ENCODE peak calls at places on chromosomes 16 and 17, in four cellular contexts. I, L, R and A are unnamed samples. For H3K36me3, the result is how much of the 10 kb centered on the place peaks cover.

GRCh38 chr16:73873643-73874042 is 423.0 kb upstream of the PSMD7 start:
- DNase-seq in I (no peak), L (no peak), R (no peak), A (no peak)

GRCh38 chr17:48012151-48012520 is 25.5 kb downstream of the COPZ2 start:
- DNase-seq in I (peak), L (peak), R (peak), A (peak)

GRCh38 chr16:73172621-73173312 is 124.8 kb upstream of the ZFHX3 start:
- DNase-seq in I (no peak), L (peak), R (no peak), A (no peak)

GRCh38 chr16:50246299-50247122 is 19.8 kb upstream of the ADCY7 start:
- DNase-seq in I (no peak), L (peak), R (no peak), A (no peak)

GRCh38 chr17:83062818-83063671 is 16.4 kb upstream of the METRNL start:
- DNase-seq in I (no peak), L (peak), R (no peak), A (peak)

GRCh38 chr17:56173026-56173425 is 19.8 kb downstream of the ANKFN1 start:
- DNase-seq in I (no peak), L (no peak), R (no peak), A (no peak)

GRCh38 chr17:72506773-72507172 is 386.0 kb downstream of the SOX9 start:
- DNase-seq in I (no peak), L (no peak), R (no peak), A (no peak)

GRCh38 chr17:38541281-38541680 is 64.5 kb downstream of the SRCIN1 start:
- DNase-seq in I (no peak), L (no peak), R (no peak), A (no peak)

GRCh38 chr17:27323538-27324212 is 29.8 kb downstream of the WSB1 start:
- DNase-seq in I (no peak), L (peak), R (no peak), A (no peak)

GRCh38 chr16:23509441-23509754 is 896 bp downstream of the GGA2 start:
- DNase-seq in I (no peak), L (no peak), R (no peak), A (no peak)

GRCh38 chr17:33023790-33024189 is 32.1 kb downstream of the SPACA3 start:
- DNase-seq in I (no peak), L (no peak), R (no peak), A (no peak)

GRCh38 chr17:42928714-42929496 is 28.3 kb downstream of the G6PC1 start:
- DNase-seq in I (peak), L (no peak), R (no peak), A (no peak)

GRCh38 chr17:76383645-76384221 is 676 bp upstream of the SPHK1 start:
- DNase-seq in I (peak), L (peak), R (peak), A (peak)

GRCh38 chr17:43717913-43718312 is 40.7 kb downstream of the SOST start:
- DNase-seq in I (no peak), L (no peak), R (no peak), A (no peak)

DNA sequence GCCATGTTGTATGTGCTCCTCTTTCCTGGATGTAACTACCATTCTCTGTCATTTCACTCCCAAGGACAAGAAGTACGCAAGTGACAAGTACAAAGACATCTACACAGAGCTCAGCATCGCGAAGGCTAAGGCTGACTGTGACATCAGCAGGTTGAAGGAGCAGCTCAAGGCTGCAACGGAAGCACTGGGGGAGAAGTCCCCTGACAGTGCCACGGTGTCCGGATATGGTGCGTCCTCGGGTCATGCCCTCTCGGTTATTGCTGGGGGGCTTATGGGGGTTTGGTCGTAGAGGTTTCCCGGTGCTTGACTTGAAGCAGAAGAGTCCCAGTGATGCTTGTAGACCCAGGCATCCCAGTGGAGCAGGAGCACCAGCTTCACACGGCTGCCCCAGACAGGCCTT is 28.9 kb downstream of the PLD6 start:
- DNase-seq in I (no peak), L (peak), R (no peak), A (no peak)
- H3K36me3 ChIP-seq in I (under half), L (half or more), R (under half), A (under half)

DNA sequence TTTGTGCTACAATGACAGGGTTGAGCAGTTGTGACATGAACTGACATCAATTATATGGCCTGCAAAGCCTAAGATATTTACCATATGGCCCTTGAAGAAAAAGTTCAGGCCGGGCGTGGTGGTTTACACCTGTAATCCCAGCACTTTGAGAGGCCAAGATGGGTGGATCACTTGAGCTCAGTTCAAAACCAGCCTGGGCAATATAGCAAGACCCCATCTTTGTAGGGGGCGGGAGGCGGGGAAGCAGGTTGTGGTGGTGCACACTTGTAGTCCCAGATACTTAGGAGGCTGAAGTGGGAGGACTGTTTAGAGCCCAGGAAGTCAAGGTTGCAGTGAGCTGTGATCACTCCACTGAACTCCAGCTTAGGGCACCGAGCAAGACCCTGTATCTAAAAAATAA is 48.3 kb downstream of the STH start:
- DNase-seq in I (no peak), L (no peak), R (no peak), A (no peak)
- H3K36me3 ChIP-seq in I (under half), L (half or more), R (under half), A (under half)

DNA sequence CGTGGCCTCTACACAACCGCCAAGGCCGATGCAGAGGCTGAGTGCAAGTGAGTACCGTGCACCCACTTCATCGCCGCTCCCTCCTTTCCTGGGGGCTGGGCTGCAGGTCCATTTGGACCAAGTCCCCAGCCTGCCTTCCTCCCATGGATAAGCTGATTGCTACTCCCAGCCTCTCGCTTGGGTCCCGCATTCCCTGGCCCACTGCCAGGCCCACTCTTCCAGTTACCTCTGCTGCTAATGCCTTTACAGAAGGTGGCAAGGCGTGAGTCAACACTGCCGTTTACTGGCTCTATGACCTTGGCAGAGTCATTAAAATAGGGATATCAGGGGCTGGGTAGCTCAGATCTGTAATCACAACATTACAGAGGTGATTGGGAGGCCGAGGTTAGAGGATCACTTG is 11.2 kb downstream of the SULT1A2 start:
- DNase-seq in I (no peak), L (no peak), R (no peak), A (no peak)
- H3K36me3 ChIP-seq in I (under half), L (half or more), R (under half), A (under half)

DNA sequence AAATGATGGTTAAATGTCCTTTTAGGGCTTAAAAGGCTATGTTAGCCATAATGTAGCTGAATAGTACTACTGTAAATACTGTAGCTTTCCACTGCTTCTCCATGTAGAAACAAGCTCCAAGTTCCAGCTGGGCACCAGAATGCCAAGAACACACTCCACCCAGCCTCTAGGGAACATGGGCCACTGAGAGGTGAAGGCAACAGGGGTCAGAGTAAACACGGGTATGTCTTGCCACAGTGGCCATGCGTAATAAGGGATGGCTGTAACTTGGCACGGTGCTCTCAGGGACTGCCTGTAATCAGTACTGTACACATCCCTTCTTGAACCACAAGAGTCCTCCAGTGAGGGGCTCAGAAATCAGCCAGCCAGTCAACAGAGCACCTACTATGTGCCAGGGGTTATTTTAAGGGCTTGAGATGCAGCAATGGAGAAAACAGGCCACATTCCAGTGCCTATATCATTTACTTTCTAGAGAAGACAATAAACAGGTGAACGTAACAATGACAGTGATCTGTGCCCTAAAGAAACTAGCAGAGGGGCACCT is 10.8 kb downstream of the LRRC59 start:
- DNase-seq in I (no peak), L (no peak), R (no peak), A (no peak)
- H3K36me3 ChIP-seq in I (half or more), L (half or more), R (under half), A (half or more)

GRCh38 chr17:16013943-16014407 is 14.4 kb downstream of the TTC19 start:
- DNase-seq in I (no peak), L (no peak), R (no peak), A (no peak)
- H3K36me3 ChIP-seq in I (under half), L (half or more), R (under half), A (under half)

GRCh38 chr16:31360296-31360695 is 5.3 kb downstream of the ITGAX start:
- DNase-seq in I (no peak), L (no peak), R (no peak), A (no peak)
- H3K36me3 ChIP-seq in I (under half), L (under half), R (under half), A (under half)

GRCh38 chr16:89545044-89545830 is 15.2 kb upstream of the RPL13 start:
- DNase-seq in I (no peak), L (no peak), R (no peak), A (no peak)
- H3K36me3 ChIP-seq in I (under half), L (half or more), R (under half), A (under half)

GRCh38 chr17:78795241-78795640 is 13.2 kb upstream of the CYTH1 start:
- DNase-seq in I (no peak), L (no peak), R (no peak), A (no peak)
- H3K36me3 ChIP-seq in I (under half), L (half or more), R (under half), A (half or more)